ENCODE peak calls at places on chromosomes 16 and 17, in eight cellular contexts. One of them, this sample, is unnamed.

GRCh38 chr17:61064087-61064951 is 335.3 kb upstream of the TBX2 start:
- DNase-seq in GM12865: no peak
- DNase-seq in mesothelial cell of epicardium: no peak
- DNase-seq in Calu3: no peak
- DNase-seq in cardiac fibroblast: peak; percentile 14
- DNase-seq in astrocyte of the spinal cord: no peak
- DNase-seq in HFFc6: no peak
- DNase-seq in lung: no peak
- DNase-seq in this sample: no peak

GRCh38 chr17:68709995-68710780 is 109.0 kb upstream of the FAM20A start:
- DNase-seq in mesothelial cell of epicardium: no peak
- DNase-seq in cardiac fibroblast: no peak
- DNase-seq in astrocyte of the spinal cord: peak; percentile 67
- DNase-seq in Calu3: no peak
- DNase-seq in lung: no peak
- DNase-seq in GM12865: no peak
- DNase-seq in HFFc6: peak; percentile 66
- DNase-seq in this sample: no peak

GRCh38 chr16:72291531-72291981 is 119.6 kb upstream of the PMFBP1 start:
- DNase-seq in Calu3: peak; percentile 5
- DNase-seq in GM12865: no peak
- DNase-seq in mesothelial cell of epicardium: no peak
- DNase-seq in HFFc6: peak; percentile 97
- DNase-seq in lung: no peak
- DNase-seq in cardiac fibroblast: peak; percentile 96
- DNase-seq in astrocyte of the spinal cord: peak; percentile 95
- DNase-seq in this sample: no peak

GRCh38 chr17:29196784-29197515 is 16.8 kb upstream of the MYO18A start:
- DNase-seq in Calu3: no peak
- DNase-seq in astrocyte of the spinal cord: no peak
- DNase-seq in cardiac fibroblast: no peak
- DNase-seq in GM12865: no peak
- DNase-seq in HFFc6: no peak
- DNase-seq in mesothelial cell of epicardium: no peak
- DNase-seq in lung: no peak
- DNase-seq in this sample: no peak

GRCh38 chr16:77457046-77457445 is 22.2 kb upstream of the ADAMTS18 start:
- DNase-seq in astrocyte of the spinal cord: peak; percentile 62
- DNase-seq in lung: no peak
- DNase-seq in GM12865: no peak
- DNase-seq in cardiac fibroblast: peak; percentile 50
- DNase-seq in HFFc6: no peak
- DNase-seq in mesothelial cell of epicardium: no peak
- DNase-seq in Calu3: no peak
- DNase-seq in this sample: no peak

GRCh38 chr16:48047755-48048154 is 108.0 kb downstream of the ABCC12 start:
- DNase-seq in mesothelial cell of epicardium: no peak
- DNase-seq in Calu3: no peak
- DNase-seq in HFFc6: no peak
- DNase-seq in lung: no peak
- DNase-seq in astrocyte of the spinal cord: no peak
- DNase-seq in GM12865: no peak
- DNase-seq in cardiac fibroblast: no peak
- DNase-seq in this sample: no peak

GRCh38 chr16:30947533-30948086 is 1.3 kb upstream of the ORAI3 start:
- DNase-seq in mesothelial cell of epicardium: no peak
- DNase-seq in HFFc6: no peak
- DNase-seq in lung: no peak
- DNase-seq in astrocyte of the spinal cord: no peak
- DNase-seq in cardiac fibroblast: no peak
- DNase-seq in Calu3: no peak
- DNase-seq in GM12865: no peak
- DNase-seq in this sample: no peak

GRCh38 chr17:78458091-78458490 is 79.6 kb downstream of the PGS1 start:
- DNase-seq in mesothelial cell of epicardium: no peak
- DNase-seq in HFFc6: no peak
- DNase-seq in GM12865: no peak
- DNase-seq in astrocyte of the spinal cord: no peak
- DNase-seq in Calu3: no peak
- DNase-seq in cardiac fibroblast: no peak
- DNase-seq in lung: no peak
- DNase-seq in this sample: no peak

GRCh38 chr17:3528604-3529511 is 28.8 kb downstream of the TRPV3 start:
- DNase-seq in GM12865: no peak
- DNase-seq in mesothelial cell of epicardium: no peak
- DNase-seq in HFFc6: peak; percentile 5
- DNase-seq in lung: no peak
- DNase-seq in astrocyte of the spinal cord: peak; percentile 47
- DNase-seq in Calu3: peak; percentile 37
- DNase-seq in cardiac fibroblast: peak; percentile 51
- DNase-seq in this sample: no peak

GRCh38 chr16:67260426-67261063 is 11.8 kb downstream of the SLC9A5 start:
- DNase-seq in mesothelial cell of epicardium: no peak
- DNase-seq in Calu3: peak; percentile 69
- DNase-seq in cardiac fibroblast: peak; percentile 75
- DNase-seq in HFFc6: peak; percentile 55
- DNase-seq in lung: no peak
- DNase-seq in GM12865: peak; percentile 70
- DNase-seq in astrocyte of the spinal cord: peak; percentile 68
- DNase-seq in this sample: peak; percentile 48

GRCh38 chr17:19533036-19533717 is 477 bp upstream of the SLC47A1 start:
- DNase-seq in lung: no peak
- DNase-seq in astrocyte of the spinal cord: no peak
- DNase-seq in cardiac fibroblast: no peak
- DNase-seq in HFFc6: no peak
- DNase-seq in mesothelial cell of epicardium: no peak
- DNase-seq in GM12865: no peak
- DNase-seq in Calu3: no peak
- DNase-seq in this sample: no peak

GRCh38 chr17:58100506-58100905 is 17.3 kb downstream of the DYNLL2 start:
- DNase-seq in Calu3: no peak
- DNase-seq in GM12865: no peak
- DNase-seq in astrocyte of the spinal cord: no peak
- DNase-seq in lung: no peak
- DNase-seq in mesothelial cell of epicardium: no peak
- DNase-seq in cardiac fibroblast: no peak
- DNase-seq in HFFc6: no peak
- DNase-seq in this sample: no peak

GRCh38 chr16:55297062-55297909 is 26.7 kb upstream of the IRX6 start:
- DNase-seq in HFFc6: no peak
- DNase-seq in mesothelial cell of epicardium: no peak
- DNase-seq in astrocyte of the spinal cord: peak; percentile 2
- DNase-seq in lung: no peak
- DNase-seq in Calu3: peak; percentile 43
- DNase-seq in cardiac fibroblast: no peak
- DNase-seq in GM12865: peak; percentile 2
- DNase-seq in this sample: no peak

GRCh38 chr17:28685366-28685765 is 23.4 kb downstream of the SUPT6H start:
- DNase-seq in cardiac fibroblast: no peak
- DNase-seq in astrocyte of the spinal cord: no peak
- DNase-seq in HFFc6: no peak
- DNase-seq in mesothelial cell of epicardium: no peak
- DNase-seq in Calu3: no peak
- DNase-seq in lung: no peak
- DNase-seq in GM12865: no peak
- DNase-seq in this sample: no peak

GRCh38 chr16:10867199-10867598 is 9.8 kb upstream of the CIITA start:
- DNase-seq in lung: no peak
- DNase-seq in mesothelial cell of epicardium: no peak
- DNase-seq in GM12865: peak; percentile 20
- DNase-seq in Calu3: no peak
- DNase-seq in cardiac fibroblast: no peak
- DNase-seq in HFFc6: no peak
- DNase-seq in astrocyte of the spinal cord: no peak
- DNase-seq in this sample: no peak

GRCh38 chr16:995087-995486 is 13.5 kb downstream of the SOX8 start:
- DNase-seq in lung: no peak
- DNase-seq in cardiac fibroblast: peak; percentile 56
- DNase-seq in Calu3: no peak
- DNase-seq in mesothelial cell of epicardium: no peak
- DNase-seq in HFFc6: peak; percentile 19
- DNase-seq in GM12865: no peak
- DNase-seq in astrocyte of the spinal cord: peak; percentile 46
- DNase-seq in this sample: peak; percentile 27

GRCh38 chr17:6546069-6546718 is 10.2 kb downstream of the PITPNM3 start:
- DNase-seq in astrocyte of the spinal cord: peak; percentile 77
- DNase-seq in lung: no peak
- DNase-seq in GM12865: peak; percentile 69
- DNase-seq in HFFc6: peak; percentile 28
- DNase-seq in mesothelial cell of epicardium: no peak
- DNase-seq in Calu3: no peak
- DNase-seq in cardiac fibroblast: peak; percentile 53
- DNase-seq in this sample: no peak

GRCh38 chr17:181213-182163 is at the start of gene DOC2B:
- DNase-seq in lung: peak; percentile 40
- DNase-seq in mesothelial cell of epicardium: peak; percentile 67
- DNase-seq in astrocyte of the spinal cord: no peak
- DNase-seq in Calu3: peak; percentile 28
- DNase-seq in HFFc6: no peak
- DNase-seq in GM12865: no peak
- DNase-seq in cardiac fibroblast: peak; percentile 12
- DNase-seq in this sample: peak; percentile 9

GRCh38 chr16:10922328-10923145 is 19.7 kb downstream of the DEXI start:
- DNase-seq in cardiac fibroblast: peak; percentile 53
- DNase-seq in HFFc6: no peak
- DNase-seq in Calu3: no peak
- DNase-seq in GM12865: no peak
- DNase-seq in astrocyte of the spinal cord: no peak
- DNase-seq in lung: peak; percentile 60
- DNase-seq in mesothelial cell of epicardium: no peak
- DNase-seq in this sample: no peak

GRCh38 chr16:28597692-28598261 is 927 bp upstream of the SULT1A2 start:
- DNase-seq in HFFc6: peak; percentile 15
- DNase-seq in GM12865: peak; percentile 37
- DNase-seq in mesothelial cell of epicardium: no peak
- DNase-seq in Calu3: no peak
- DNase-seq in astrocyte of the spinal cord: no peak
- DNase-seq in cardiac fibroblast: no peak
- DNase-seq in lung: peak; percentile 54
- DNase-seq in this sample: peak; percentile 31

GRCh38 chr16:11916524-11917285 is 949 bp upstream of the GSPT1 start:
- DNase-seq in GM12865: no peak
- DNase-seq in cardiac fibroblast: peak; percentile 50
- DNase-seq in Calu3: peak; percentile 65
- DNase-seq in mesothelial cell of epicardium: peak; percentile 38
- DNase-seq in HFFc6: peak; percentile 80
- DNase-seq in lung: peak; percentile 63
- DNase-seq in astrocyte of the spinal cord: peak; percentile 30
- DNase-seq in this sample: no peak

GRCh38 chr16:75483222-75483621 is 12.0 kb downstream of the CHST6 start:
- DNase-seq in GM12865: no peak
- DNase-seq in Calu3: peak; percentile 72
- DNase-seq in astrocyte of the spinal cord: peak; percentile 55
- DNase-seq in lung: no peak
- DNase-seq in cardiac fibroblast: peak; percentile 44
- DNase-seq in HFFc6: peak; percentile 15
- DNase-seq in mesothelial cell of epicardium: no peak
- DNase-seq in this sample: no peak

GRCh38 chr17:27623578-27623977 is 7.4 kb upstream of the LGALS9 start:
- DNase-seq in HFFc6: no peak
- DNase-seq in GM12865: no peak
- DNase-seq in cardiac fibroblast: no peak
- DNase-seq in lung: no peak
- DNase-seq in astrocyte of the spinal cord: no peak
- DNase-seq in mesothelial cell of epicardium: no peak
- DNase-seq in Calu3: no peak
- DNase-seq in this sample: no peak

GRCh38 chr17:38328620-38329019 is 15.1 kb downstream of the GPR179 start:
- DNase-seq in astrocyte of the spinal cord: no peak
- DNase-seq in lung: no peak
- DNase-seq in GM12865: no peak
- DNase-seq in mesothelial cell of epicardium: no peak
- DNase-seq in Calu3: no peak
- DNase-seq in HFFc6: no peak
- DNase-seq in cardiac fibroblast: no peak
- DNase-seq in this sample: no peak
- TF ChIP-seq CTCF in astrocyte of the spinal cord: no peak
- TF ChIP-seq CTCF in lung: no peak
- TF ChIP-seq CTCF in GM12865: no peak
- TF ChIP-seq CTCF in mesothelial cell of epicardium: no peak
- TF ChIP-seq CTCF in Calu3: no peak
- TF ChIP-seq CTCF in HFFc6: no peak
- TF ChIP-seq CTCF in cardiac fibroblast: no peak
- TF ChIP-seq CTCF in this sample: no peak

DNA sequence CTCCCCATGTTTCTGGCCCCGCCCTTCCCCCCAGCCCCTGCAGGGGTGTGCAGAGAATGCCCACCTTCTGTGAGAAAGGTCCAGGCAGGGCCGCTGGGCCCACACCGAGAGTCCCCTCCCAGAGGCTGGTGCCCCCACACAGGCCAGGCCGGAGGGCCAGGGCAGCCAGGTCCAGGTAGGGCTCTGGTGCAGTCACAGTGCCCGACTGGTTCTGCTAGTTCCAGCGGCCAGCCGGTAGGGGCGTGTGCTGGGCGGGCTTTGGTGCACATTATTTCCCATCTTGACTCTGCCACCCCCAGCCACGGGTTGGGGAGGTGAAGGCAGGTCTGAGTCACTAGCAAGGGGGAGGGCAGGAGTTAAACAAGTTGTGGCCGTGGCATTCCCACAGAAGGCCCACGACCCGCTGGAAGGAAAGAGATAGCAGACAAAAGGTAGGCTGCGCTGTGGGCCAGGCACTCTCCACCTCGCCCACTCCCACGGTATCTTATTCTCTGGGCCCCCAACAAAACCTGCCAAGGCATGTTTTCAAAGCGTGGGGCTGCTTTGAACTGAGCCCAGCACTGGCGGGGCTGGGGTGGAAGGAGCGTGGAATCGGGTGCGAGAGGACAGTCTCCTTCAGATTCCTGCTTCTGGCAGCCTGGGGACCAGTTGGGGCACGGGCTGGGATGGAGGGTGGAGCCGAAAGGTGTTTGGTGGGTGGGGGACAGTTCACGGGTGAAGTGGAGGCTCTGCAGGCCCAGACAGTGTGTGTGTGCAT is 1.9 kb downstream of the EPN3 start:
- DNase-seq in HFFc6: no peak
- DNase-seq in GM12865: no peak
- DNase-seq in astrocyte of the spinal cord: no peak
- DNase-seq in Calu3: peak; percentile 92
- DNase-seq in cardiac fibroblast: no peak
- DNase-seq in mesothelial cell of epicardium: peak; percentile 57
- DNase-seq in lung: no peak
- DNase-seq in this sample: peak; percentile 54
- TF ChIP-seq CTCF in HFFc6: peak; percentile 50
- TF ChIP-seq CTCF in GM12865: no peak
- TF ChIP-seq CTCF in astrocyte of the spinal cord: peak; percentile 51
- TF ChIP-seq CTCF in Calu3: peak; percentile 96
- TF ChIP-seq CTCF in cardiac fibroblast: peak; percentile 29
- TF ChIP-seq CTCF in mesothelial cell of epicardium: peak; percentile 62
- TF ChIP-seq CTCF in lung: no peak
- TF ChIP-seq CTCF in this sample: peak; percentile 18

GRCh38 chr17:51857052-51857593 is 301.4 kb downstream of the CA10 start:
- DNase-seq in HFFc6: no peak
- DNase-seq in mesothelial cell of epicardium: no peak
- DNase-seq in lung: no peak
- DNase-seq in astrocyte of the spinal cord: no peak
- DNase-seq in cardiac fibroblast: no peak
- DNase-seq in GM12865: no peak
- DNase-seq in Calu3: no peak
- DNase-seq in this sample: no peak
- TF ChIP-seq CTCF in HFFc6: no peak
- TF ChIP-seq CTCF in mesothelial cell of epicardium: no peak
- TF ChIP-seq CTCF in lung: no peak
- TF ChIP-seq CTCF in astrocyte of the spinal cord: no peak
- TF ChIP-seq CTCF in cardiac fibroblast: no peak
- TF ChIP-seq CTCF in GM12865: no peak
- TF ChIP-seq CTCF in Calu3: no peak
- TF ChIP-seq CTCF in this sample: no peak

GRCh38 chr17:40122466-40122943 is 734 bp downstream of the MSL1 start:
- DNase-seq in mesothelial cell of epicardium: no peak
- DNase-seq in lung: peak; percentile 38
- DNase-seq in astrocyte of the spinal cord: no peak
- DNase-seq in Calu3: peak; percentile 98
- DNase-seq in HFFc6: peak; percentile 41
- DNase-seq in cardiac fibroblast: peak; percentile 42
- DNase-seq in GM12865: peak; percentile 74
- DNase-seq in this sample: peak; percentile 30
- TF ChIP-seq CTCF in mesothelial cell of epicardium: no peak
- TF ChIP-seq CTCF in lung: no peak
- TF ChIP-seq CTCF in astrocyte of the spinal cord: peak; percentile 36
- TF ChIP-seq CTCF in Calu3: no peak
- TF ChIP-seq CTCF in HFFc6: peak; percentile 44
- TF ChIP-seq CTCF in cardiac fibroblast: peak; percentile 13
- TF ChIP-seq CTCF in GM12865: no peak
- TF ChIP-seq CTCF in this sample: no peak

This sample was measured in activated CD8-positive, alpha-beta T cell treated with anti-CD3 and anti-CD28 coated beads for 36 hours.